ENCODE peak calls at places on chromosomes 2 and 18, in seven cellular contexts. One of them, this sample, is unnamed.
A peak's percentile ranks its signal among the peaks of the same experiment; 100 is the strongest.

GRCh38 chr2:143473206-143473605 is 344.0 kb downstream of the ARHGAP15 start:
- DNase-seq in HCT116: no peak
- DNase-seq in K562: no peak
- DNase-seq in neuronal stem cell: no peak
- DNase-seq in MM.1S: no peak
- DNase-seq in H1: no peak
- DNase-seq in mammary epithelial cell: peak; percentile 23
- DNase-seq in this sample: no peak

GRCh38 chr2:5915926-5916325 is 223.7 kb downstream of the SOX11 start:
- DNase-seq in HCT116: no peak
- DNase-seq in K562: no peak
- DNase-seq in neuronal stem cell: no peak
- DNase-seq in MM.1S: peak; percentile 40
- DNase-seq in H1: peak; percentile 85
- DNase-seq in mammary epithelial cell: no peak
- DNase-seq in this sample: peak; percentile 41

GRCh38 chr2:55252830-55253229 is 16.2 kb downstream of the MTIF2 start:
- DNase-seq in HCT116: no peak
- DNase-seq in K562: no peak
- DNase-seq in neuronal stem cell: no peak
- DNase-seq in MM.1S: no peak
- DNase-seq in H1: no peak
- DNase-seq in mammary epithelial cell: no peak
- DNase-seq in this sample: no peak

GRCh38 chr2:64017811-64018714 is 1.2 kb downstream of the VPS54 start:
- DNase-seq in HCT116: no peak
- DNase-seq in K562: no peak
- DNase-seq in neuronal stem cell: no peak
- DNase-seq in MM.1S: peak; percentile 24
- DNase-seq in H1: no peak
- DNase-seq in mammary epithelial cell: peak; percentile 60
- DNase-seq in this sample: peak; percentile 39

GRCh38 chr2:26355038-26355995 is 8.7 kb upstream of the ADGRF3 start:
- DNase-seq in HCT116: peak; percentile 97
- DNase-seq in K562: peak; percentile 58
- DNase-seq in neuronal stem cell: no peak
- DNase-seq in MM.1S: no peak
- DNase-seq in H1: no peak
- DNase-seq in mammary epithelial cell: peak; percentile 98
- DNase-seq in this sample: no peak

GRCh38 chr18:44651453-44651852 is 29.2 kb upstream of the SETBP1 start:
- DNase-seq in HCT116: no peak
- DNase-seq in K562: peak; percentile 7
- DNase-seq in neuronal stem cell: no peak
- DNase-seq in MM.1S: no peak
- DNase-seq in H1: no peak
- DNase-seq in mammary epithelial cell: peak; percentile 63
- DNase-seq in this sample: no peak

GRCh38 chr2:238895901-238896600 is 48.2 kb downstream of the TWIST2 start:
- DNase-seq in HCT116: no peak
- DNase-seq in K562: no peak
- DNase-seq in neuronal stem cell: no peak
- DNase-seq in MM.1S: no peak
- DNase-seq in H1: no peak
- DNase-seq in mammary epithelial cell: no peak
- DNase-seq in this sample: no peak

GRCh38 chr18:79988925-79989361 is 580 bp upstream of the TXNL4A start:
- DNase-seq in HCT116: no peak
- DNase-seq in K562: no peak
- DNase-seq in neuronal stem cell: no peak
- DNase-seq in MM.1S: no peak
- DNase-seq in H1: no peak
- DNase-seq in mammary epithelial cell: no peak
- DNase-seq in this sample: no peak

GRCh38 chr2:239465017-239466001 is 64.5 kb upstream of the HDAC4 start:
- DNase-seq in HCT116: no peak
- DNase-seq in K562: no peak
- DNase-seq in neuronal stem cell: no peak
- DNase-seq in MM.1S: no peak
- DNase-seq in H1: no peak
- DNase-seq in mammary epithelial cell: peak; percentile 19
- DNase-seq in this sample: no peak

GRCh38 chr2:237196866-237197618 is 111.4 kb downstream of the COPS8 start:
- DNase-seq in HCT116: no peak
- DNase-seq in K562: no peak
- DNase-seq in neuronal stem cell: no peak
- DNase-seq in MM.1S: no peak
- DNase-seq in H1: no peak
- DNase-seq in mammary epithelial cell: peak; percentile 77
- DNase-seq in this sample: no peak

GRCh38 chr2:177265386-177265690 is 811 bp upstream of the NFE2L2 start:
- DNase-seq in HCT116: no peak
- DNase-seq in K562: no peak
- DNase-seq in neuronal stem cell: no peak
- DNase-seq in MM.1S: peak; percentile 49
- DNase-seq in H1: no peak
- DNase-seq in mammary epithelial cell: no peak
- DNase-seq in this sample: no peak

GRCh38 chr2:101124684-101125366 is 26.4 kb downstream of the TBC1D8 start:
- DNase-seq in HCT116: peak; percentile 93
- DNase-seq in K562: no peak
- DNase-seq in neuronal stem cell: no peak
- DNase-seq in MM.1S: no peak
- DNase-seq in H1: no peak
- DNase-seq in mammary epithelial cell: peak; percentile 95
- DNase-seq in this sample: no peak

GRCh38 chr2:237626813-237627451 is 455 bp upstream of the LRRFIP1 start:
- DNase-seq in HCT116: no peak
- DNase-seq in K562: no peak
- DNase-seq in neuronal stem cell: no peak
- DNase-seq in MM.1S: no peak
- DNase-seq in H1: peak; percentile 64
- DNase-seq in mammary epithelial cell: no peak
- DNase-seq in this sample: no peak

GRCh38 chr2:86062043-86062442 is 43.6 kb downstream of the POLR1A start:
- DNase-seq in HCT116: no peak
- DNase-seq in K562: no peak
- DNase-seq in neuronal stem cell: no peak
- DNase-seq in MM.1S: no peak
- DNase-seq in H1: no peak
- DNase-seq in mammary epithelial cell: peak; percentile 14
- DNase-seq in this sample: no peak
- H3K4me2 ChIP-seq in HCT116: no peak overlapping the region
- H3K4me2 ChIP-seq in K562: no peak overlapping the region
- H3K4me2 ChIP-seq in neuronal stem cell: no peak overlapping the region
- H3K4me2 ChIP-seq in MM.1S: no peak overlapping the region
- H3K4me2 ChIP-seq in H1: no peak overlapping the region
- H3K4me2 ChIP-seq in mammary epithelial cell: no peak overlapping the region
- H3K4me2 ChIP-seq in this sample: no peak overlapping the region

GRCh38 chr2:118604831-118605230 is 242.6 kb downstream of the EN1 start:
- DNase-seq in HCT116: no peak
- DNase-seq in K562: no peak
- DNase-seq in neuronal stem cell: no peak
- DNase-seq in MM.1S: no peak
- DNase-seq in H1: no peak
- DNase-seq in mammary epithelial cell: no peak
- DNase-seq in this sample: no peak
- H2AFZ ChIP-seq in HCT116: no peak overlapping the region
- H2AFZ ChIP-seq in K562: no peak overlapping the region
- H2AFZ ChIP-seq in neuronal stem cell: no peak overlapping the region
- H2AFZ ChIP-seq in MM.1S: no peak overlapping the region
- H2AFZ ChIP-seq in H1: no peak overlapping the region
- H2AFZ ChIP-seq in mammary epithelial cell: no peak overlapping the region
- H2AFZ ChIP-seq in this sample: no peak overlapping the region

GRCh38 chr2:173997779-173998178 is 32.6 kb upstream of the SP3 start:
- DNase-seq in HCT116: no peak
- DNase-seq in K562: no peak
- DNase-seq in neuronal stem cell: no peak
- DNase-seq in MM.1S: no peak
- DNase-seq in H1: no peak
- DNase-seq in mammary epithelial cell: no peak
- DNase-seq in this sample: no peak
- H3K4me2 ChIP-seq in HCT116: no peak overlapping the region
- H3K4me2 ChIP-seq in K562: no peak overlapping the region
- H3K4me2 ChIP-seq in neuronal stem cell: no peak overlapping the region
- H3K4me2 ChIP-seq in MM.1S: peak overlapping the region; percentile 1
- H3K4me2 ChIP-seq in H1: no peak overlapping the region
- H3K4me2 ChIP-seq in mammary epithelial cell: no peak overlapping the region
- H3K4me2 ChIP-seq in this sample: peak overlapping the region; percentile 13

DNA sequence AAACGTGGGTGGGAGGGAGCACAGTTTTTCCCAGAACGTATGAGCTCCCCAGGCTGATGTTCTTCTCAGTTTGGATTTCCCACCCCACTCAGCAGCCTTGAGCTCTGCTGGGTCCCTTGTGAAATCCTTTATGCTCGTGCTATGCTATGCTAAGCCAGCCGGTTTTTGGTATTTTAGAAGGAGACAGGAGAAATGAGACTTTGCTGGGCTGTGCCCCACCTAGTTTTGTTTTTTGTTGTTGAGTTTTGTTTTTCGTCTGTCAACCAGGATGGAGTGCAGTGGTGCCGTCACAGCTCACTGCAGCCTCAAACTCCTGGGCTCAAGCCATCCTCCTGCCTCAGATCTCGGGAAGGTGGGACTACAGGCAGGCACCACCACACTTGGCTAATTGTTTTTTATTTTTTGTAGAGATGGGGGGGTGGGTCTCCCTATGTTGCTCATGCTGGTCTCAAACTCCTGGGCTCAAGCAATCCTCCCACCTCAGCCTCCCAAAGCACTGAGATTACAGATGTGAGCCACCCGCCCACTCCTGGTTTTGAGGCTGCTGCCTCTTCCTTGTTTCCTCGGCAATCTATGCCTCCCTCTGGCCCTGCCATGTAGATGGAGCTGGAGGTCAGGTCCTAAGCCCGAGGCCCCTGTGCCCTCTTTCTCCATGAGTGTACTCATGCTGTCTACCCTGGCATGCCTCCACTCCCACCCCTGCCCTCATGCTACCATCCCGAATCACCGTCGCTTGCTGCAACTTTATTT is 17.5 kb upstream of the MGAT4A start:
- DNase-seq in HCT116: no peak
- DNase-seq in K562: no peak
- DNase-seq in neuronal stem cell: no peak
- DNase-seq in MM.1S: no peak
- DNase-seq in H1: no peak
- DNase-seq in mammary epithelial cell: no peak
- DNase-seq in this sample: no peak
- H2AFZ ChIP-seq in HCT116: no peak overlapping the region
- H2AFZ ChIP-seq in K562: no peak overlapping the region
- H2AFZ ChIP-seq in neuronal stem cell: peak overlapping the region; percentile 70
- H2AFZ ChIP-seq in MM.1S: no peak overlapping the region
- H2AFZ ChIP-seq in H1: no peak overlapping the region
- H2AFZ ChIP-seq in mammary epithelial cell: peak overlapping the region; percentile 71
- H2AFZ ChIP-seq in this sample: peak overlapping the region; percentile 83

GRCh38 chr18:75130591-75131274 is 78.2 kb downstream of the PTGR3 start:
- DNase-seq in HCT116: no peak
- DNase-seq in K562: no peak
- DNase-seq in neuronal stem cell: no peak
- DNase-seq in MM.1S: no peak
- DNase-seq in H1: peak; percentile 23
- DNase-seq in mammary epithelial cell: no peak
- DNase-seq in this sample: no peak

GRCh38 chr18:75129717-75130477 is 79.0 kb downstream of the PTGR3 start:
- DNase-seq in HCT116: no peak
- DNase-seq in K562: no peak
- DNase-seq in neuronal stem cell: no peak
- DNase-seq in MM.1S: no peak
- DNase-seq in H1: peak; percentile 17
- DNase-seq in mammary epithelial cell: no peak
- DNase-seq in this sample: no peak

GRCh38 chr18:75128051-75128605 is 80.8 kb downstream of the PTGR3 start:
- DNase-seq in HCT116: no peak
- DNase-seq in K562: no peak
- DNase-seq in neuronal stem cell: no peak
- DNase-seq in MM.1S: no peak
- DNase-seq in H1: peak; percentile 17
- DNase-seq in mammary epithelial cell: no peak
- DNase-seq in this sample: no peak

GRCh38 chr18:75127143-75128021 is 81.6 kb downstream of the PTGR3 start:
- DNase-seq in HCT116: no peak
- DNase-seq in K562: no peak
- DNase-seq in neuronal stem cell: no peak
- DNase-seq in MM.1S: no peak
- DNase-seq in H1: peak; percentile 35
- DNase-seq in mammary epithelial cell: no peak
- DNase-seq in this sample: no peak

GRCh38 chr18:75128911-75129716 is 79.8 kb downstream of the PTGR3 start:
- DNase-seq in HCT116: no peak
- DNase-seq in K562: no peak
- DNase-seq in neuronal stem cell: no peak
- DNase-seq in MM.1S: no peak
- DNase-seq in H1: peak; percentile 22
- DNase-seq in mammary epithelial cell: no peak
- DNase-seq in this sample: no peak
- H3K4me2 ChIP-seq in HCT116: no peak overlapping the region
- H3K4me2 ChIP-seq in K562: no peak overlapping the region
- H3K4me2 ChIP-seq in neuronal stem cell: no peak overlapping the region
- H3K4me2 ChIP-seq in MM.1S: no peak overlapping the region
- H3K4me2 ChIP-seq in H1: no peak overlapping the region
- H3K4me2 ChIP-seq in mammary epithelial cell: no peak overlapping the region
- H3K4me2 ChIP-seq in this sample: no peak overlapping the region

GRCh38 chr2:61470965-61471904 is at the start of gene USP34:
- DNase-seq in HCT116: peak; percentile 85
- DNase-seq in K562: peak; percentile 86
- DNase-seq in neuronal stem cell: peak; percentile 90
- DNase-seq in MM.1S: peak; percentile 90
- DNase-seq in H1: peak; percentile 83
- DNase-seq in mammary epithelial cell: peak; percentile 96
- DNase-seq in this sample: peak; percentile 92
- H2AFZ ChIP-seq in HCT116: no peak within 1 kb of the TSS
- H2AFZ ChIP-seq in K562: peak within 1 kb of the TSS; percentile 92
- H2AFZ ChIP-seq in neuronal stem cell: peak within 1 kb of the TSS; percentile 98
- H2AFZ ChIP-seq in MM.1S: peak within 1 kb of the TSS; percentile 84
- H2AFZ ChIP-seq in H1: no peak within 1 kb of the TSS
- H2AFZ ChIP-seq in mammary epithelial cell: peak within 1 kb of the TSS; percentile 95
- H2AFZ ChIP-seq in this sample: peak within 1 kb of the TSS; percentile 32

GRCh38 chr2:219001100-219001576 is 7.9 kb upstream of the CRYBA2 start:
- DNase-seq in HCT116: no peak
- DNase-seq in K562: no peak
- DNase-seq in neuronal stem cell: no peak
- DNase-seq in MM.1S: no peak
- DNase-seq in H1: no peak
- DNase-seq in mammary epithelial cell: no peak
- DNase-seq in this sample: no peak
- H3K4me2 ChIP-seq in HCT116: peak overlapping the region; percentile 96
- H3K4me2 ChIP-seq in K562: no peak overlapping the region
- H3K4me2 ChIP-seq in neuronal stem cell: no peak overlapping the region
- H3K4me2 ChIP-seq in MM.1S: peak overlapping the region; percentile 100
- H3K4me2 ChIP-seq in H1: peak overlapping the region; percentile 74
- H3K4me2 ChIP-seq in mammary epithelial cell: no peak overlapping the region
- H3K4me2 ChIP-seq in this sample: no peak overlapping the region

DNA sequence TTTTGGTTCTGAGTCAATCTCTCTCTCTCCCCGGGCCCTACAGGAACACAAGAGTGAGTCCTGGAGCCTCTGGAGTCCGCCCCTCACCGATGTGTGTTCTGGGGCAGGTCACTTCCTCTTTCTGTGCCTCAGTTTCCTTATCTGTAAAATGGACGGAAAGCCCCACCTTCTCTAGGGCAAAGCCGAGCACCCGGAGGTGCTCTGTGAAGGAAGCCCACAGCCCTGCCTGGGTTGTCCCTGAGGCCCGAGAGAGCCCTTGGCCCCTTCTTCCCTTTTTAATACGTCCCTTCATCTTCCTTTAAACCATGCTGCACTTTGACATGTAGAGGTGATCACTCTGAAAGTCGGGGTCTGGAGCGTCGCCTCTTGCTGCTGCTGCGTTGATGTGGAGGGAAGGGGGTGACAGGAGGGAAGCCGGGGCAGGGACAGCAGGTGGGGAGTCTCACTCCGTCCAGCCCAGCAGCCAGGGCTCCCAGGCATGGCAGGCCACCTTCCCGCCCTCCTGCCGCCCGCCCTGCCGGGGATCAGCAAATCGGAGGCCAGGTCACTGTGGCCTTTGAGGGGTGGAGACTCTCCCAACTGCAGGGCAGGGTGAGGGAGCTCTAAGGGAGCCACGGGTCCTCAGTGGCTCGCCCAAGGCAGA is 136.1 kb upstream of the ID2 start:
- DNase-seq in HCT116: no peak
- DNase-seq in K562: no peak
- DNase-seq in neuronal stem cell: no peak
- DNase-seq in MM.1S: no peak
- DNase-seq in H1: no peak
- DNase-seq in mammary epithelial cell: no peak
- DNase-seq in this sample: no peak
- H2AFZ ChIP-seq in HCT116: no peak overlapping the region
- H2AFZ ChIP-seq in K562: no peak overlapping the region
- H2AFZ ChIP-seq in neuronal stem cell: no peak overlapping the region
- H2AFZ ChIP-seq in MM.1S: no peak overlapping the region
- H2AFZ ChIP-seq in H1: no peak overlapping the region
- H2AFZ ChIP-seq in mammary epithelial cell: no peak overlapping the region
- H2AFZ ChIP-seq in this sample: no peak overlapping the region